ENCODE peak calls at places on chromosomes 4 and X, in eight cellular contexts. Y is neural progenitor cell, E is PC-3, W is K562, C is neuronal stem cell, S is DND-41, T is fibroblast of lung, R is HCT116. V is an unnamed sample.

GRCh38 chr4:4443821-4444220 is 56.9 kb downstream of the NSG1 start:
- DNase-seq in T (peak), Y (no peak), S (no peak), R (no peak), W (peak), C (no peak), E (peak), V (peak)

GRCh38 chr4:168183717-168184571 is 91.6 kb downstream of the ANXA10 start:
- DNase-seq in T (peak), S (no peak), W (no peak), R (peak), E (peak), Y (peak), C (peak), V (peak)

GRCh38 chrX:9072281-9072680 is 38.4 kb upstream of the FAM9B start:
- DNase-seq in R (no peak), Y (no peak), W (no peak), T (no peak), E (no peak), C (no peak), S (no peak), V (no peak)

GRCh38 chr4:186192068-186192751 is 843 bp downstream of the CYP4V2 start:
- DNase-seq in S (peak), T (peak), W (no peak), C (peak), E (peak), Y (peak), R (no peak), V (peak)

GRCh38 chr4:74755486-74755885 is 38.8 kb downstream of the BTC start:
- DNase-seq in W (no peak), T (peak), E (no peak), R (no peak), C (no peak), S (no peak), Y (no peak), V (no peak)

GRCh38 chr4:180695851-180696250 is 1547.4 kb upstream of the TENM3 start:
- DNase-seq in T (peak), C (no peak), Y (no peak), E (no peak), R (no peak), W (no peak), S (no peak), V (no peak)

GRCh38 chr4:1570291-1571164 is 113.6 kb downstream of the FAM53A start:
- DNase-seq in E (no peak), T (no peak), Y (no peak), W (no peak), R (no peak), C (no peak), S (no peak), V (no peak)

GRCh38 chr4:112735474-112735951 is 98.6 kb downstream of the LARP7 start:
- DNase-seq in R (no peak), W (no peak), T (no peak), E (peak), S (no peak), Y (no peak), C (no peak), V (no peak)

GRCh38 chrX:132294776-132295495 is 75.7 kb upstream of the RAP2C start:
- DNase-seq in T (no peak), C (no peak), E (no peak), W (no peak), R (no peak), Y (no peak), S (no peak), V (no peak)

GRCh38 chrX:13607356-13607995 is 38.1 kb downstream of the EGFL6 start:
- DNase-seq in S (no peak), W (no peak), C (no peak), R (no peak), Y (no peak), E (no peak), T (no peak), V (no peak)

GRCh38 chrX:13605611-13606010 is 36.2 kb downstream of the EGFL6 start:
- DNase-seq in E (no peak), S (no peak), R (no peak), Y (no peak), C (no peak), W (no peak), T (no peak), V (no peak)

GRCh38 chrX:13607996-13608365 is 38.6 kb downstream of the EGFL6 start:
- DNase-seq in C (no peak), T (no peak), R (no peak), E (no peak), S (no peak), Y (peak), W (no peak), V (no peak)
- H2AFZ ChIP-seq in C (peak), T (no peak), R (no peak), E (no peak), S (no peak), Y (peak), W (no peak), V (no peak)

GRCh38 chrX:108217877-108218276 is 126.3 kb downstream of the ATG4A start:
- DNase-seq in S (no peak), W (no peak), T (no peak), Y (no peak), R (no peak), E (no peak), C (no peak), V (no peak)
- H3K4me2 ChIP-seq in S (no peak), W (no peak), T (no peak), Y (no peak), R (no peak), E (no peak), C (no peak), V (no peak)

GRCh38 chr4:80231180-80231579 is 33.9 kb downstream of the PRDM8 start:
- DNase-seq in W (no peak), E (peak), S (no peak), R (no peak), Y (no peak), T (no peak), C (no peak), V (no peak)
- H2AFZ ChIP-seq in W (peak), E (no peak), S (no peak), R (no peak), Y (no peak), T (no peak), C (no peak), V (no peak)

GRCh38 chrX:153769865-153770605 is 6.0 kb downstream of the PLXNB3 start:
- DNase-seq in C (no peak), W (no peak), R (no peak), Y (no peak), E (no peak), S (no peak), T (no peak), V (no peak)

GRCh38 chrX:153767674-153768055 is 3.6 kb downstream of the PLXNB3 start:
- DNase-seq in Y (no peak), E (no peak), C (no peak), T (no peak), S (no peak), W (no peak), R (no peak), V (no peak)

GRCh38 chrX:153769158-153769864 is 5.3 kb downstream of the PLXNB3 start:
- DNase-seq in R (no peak), W (no peak), Y (no peak), S (no peak), E (no peak), C (no peak), T (no peak), V (no peak)

GRCh38 chrX:153766871-153767673 is 3.0 kb downstream of the PLXNB3 start:
- DNase-seq in W (no peak), C (no peak), S (no peak), Y (no peak), T (no peak), E (no peak), R (no peak), V (no peak)

DNA sequence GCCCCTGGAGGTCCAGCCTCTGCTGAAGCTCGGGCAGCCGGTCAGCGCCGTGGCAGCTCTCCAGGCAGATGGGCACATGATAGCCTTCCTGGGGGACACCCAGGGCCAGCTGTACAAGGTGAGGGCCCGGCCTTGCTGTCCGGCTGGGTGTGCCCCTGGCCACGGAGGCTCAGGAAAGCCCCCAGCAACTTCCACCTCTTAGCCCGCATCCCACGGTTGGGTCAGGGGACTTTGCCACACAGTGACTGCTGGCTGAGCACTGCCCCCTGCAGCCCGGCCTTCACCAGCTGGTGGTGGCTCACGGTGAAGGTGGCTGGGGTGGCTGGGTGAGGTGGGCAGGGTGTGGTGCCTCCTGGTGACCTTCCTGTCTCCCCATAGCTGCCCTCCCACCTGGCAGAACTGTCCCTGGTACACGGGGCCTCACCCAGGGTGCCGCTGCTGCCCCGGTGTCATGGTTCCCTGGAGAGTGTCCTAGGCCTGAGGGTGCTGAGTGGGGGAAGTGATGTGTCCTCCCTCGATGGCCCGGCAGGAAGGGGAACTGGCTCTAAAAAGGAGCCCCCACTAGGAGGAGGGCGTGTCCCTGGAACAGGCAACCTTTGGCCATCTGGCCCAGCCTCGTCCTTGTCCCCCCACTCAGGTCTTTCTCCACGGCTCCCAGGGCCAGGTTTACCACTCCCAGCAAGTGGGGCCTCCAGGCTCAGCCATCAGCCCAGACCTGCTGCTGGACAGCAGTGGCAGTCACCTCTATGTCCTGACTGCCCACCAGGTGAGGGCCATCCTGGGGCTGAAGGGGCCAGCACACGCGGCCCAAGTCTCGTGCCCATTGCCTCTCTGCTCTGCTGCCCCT is 4.5 kb downstream of the PLXNB3 start:
- DNase-seq in Y (no peak), R (no peak), W (no peak), C (no peak), S (no peak), T (no peak), E (no peak), V (no peak)
- H3K4me2 ChIP-seq in Y (no peak), R (no peak), W (no peak), C (no peak), S (no peak), T (no peak), E (no peak), V (no peak)

DNA sequence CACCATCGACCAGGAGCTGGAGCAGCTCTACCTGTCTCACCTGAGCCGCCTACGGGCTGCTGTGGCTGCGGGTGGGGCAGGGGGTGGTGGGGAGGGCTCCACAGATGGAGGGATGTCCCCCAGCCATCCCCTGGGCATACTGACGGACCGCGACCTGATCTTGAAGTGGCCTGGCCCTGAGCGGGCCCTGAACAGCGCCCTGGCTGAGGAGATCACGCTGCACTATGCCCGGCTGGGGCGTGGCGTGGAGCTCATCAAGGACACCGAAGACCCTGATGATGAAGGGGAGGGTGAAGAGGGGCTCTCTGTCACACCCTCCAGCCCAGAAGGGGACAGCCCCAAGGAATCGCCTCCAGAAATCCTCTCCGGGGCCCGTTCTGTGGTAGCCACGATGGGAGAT is 16.5 kb downstream of the PPP1R3F start:
- DNase-seq in Y (no peak), W (no peak), R (no peak), T (no peak), C (no peak), E (no peak), S (no peak), V (no peak)
- H2AFZ ChIP-seq in Y (no peak), W (no peak), R (no peak), T (no peak), C (no peak), E (no peak), S (no peak), V (no peak)

V was measured in endothelial cell of umbilical vein.